ENCODE peak calls at places on chromosomes 13 and 19, in seven cellular contexts. U is Caco-2, M is BJ, O is NCI-H1436, K is NCI-H748 treated with DMSO at 0.1 percent for 48 hours, Q is RWPE1, J is iPS-NIHi11. D is an unnamed sample.

GRCh38 chr19:5484398-5485285 is 29.4 kb downstream of the ZNRF4 start:
- DNase-seq in U (no peak), M (no peak), O (peak; percentile 76), K (no peak), Q (no peak), J (peak; percentile 68), D (no peak)

GRCh38 chr13:114027046-114027760 is 53.3 kb upstream of the C13orf46 start:
- DNase-seq in U (no peak), M (no peak), O (no peak), K (no peak), Q (no peak), J (no peak), D (no peak)

GRCh38 chr19:1947651-1948209 is 6.8 kb downstream of the CSNK1G2 start:
- DNase-seq in U (no peak), M (no peak), O (no peak), K (no peak), Q (peak; percentile 27), J (no peak), D (peak; percentile 28)

GRCh38 chr19:11142528-11143171 is 12.9 kb downstream of the SPC24 start:
- DNase-seq in U (peak; percentile 56), M (peak; percentile 67), O (no peak), K (no peak), Q (peak; percentile 91), J (peak; percentile 77), D (peak; percentile 93)

GRCh38 chr13:89520468-89520867 is 1827.0 kb upstream of the MIR17HG start:
- DNase-seq in U (no peak), M (no peak), O (no peak), K (no peak), Q (peak; percentile 30), J (no peak), D (no peak)

GRCh38 chr13:71786815-71787214 is 80.2 kb downstream of the DACH1 start:
- DNase-seq in U (no peak), M (no peak), O (no peak), K (no peak), Q (no peak), J (peak; percentile 9), D (no peak)

GRCh38 chr19:21668072-21668471 is 99.3 kb downstream of the ZNF100 start:
- DNase-seq in U (no peak), M (no peak), O (no peak), K (no peak), Q (no peak), J (no peak), D (no peak)

GRCh38 chr19:7670150-7670784 is 1.4 kb downstream of the RETN start:
- DNase-seq in U (peak; percentile 37), M (no peak), O (no peak), K (no peak), Q (no peak), J (peak; percentile 86), D (no peak)

GRCh38 chr19:16899566-16900075 is 10.8 kb downstream of the F2RL3 start:
- DNase-seq in U (peak; percentile 29), M (no peak), O (no peak), K (no peak), Q (no peak), J (peak; percentile 75), D (peak; percentile 44)

GRCh38 chr19:42140125-42140754 is 8.0 kb upstream of the POU2F2 start:
- DNase-seq in U (peak; percentile 76), M (no peak), O (no peak), K (no peak), Q (no peak), J (peak; percentile 83), D (no peak)

GRCh38 chr19:42280761-42281174 is 11.7 kb downstream of the CIC start:
- DNase-seq in U (no peak), M (no peak), O (peak; percentile 64), K (no peak), Q (peak; percentile 59), J (no peak), D (no peak)